ENCODE peak calls at places on chromosome 6, in eight cellular contexts. One of them, this sample, is unnamed.

GRCh38 chr6:84432616-84433015 is 205.2 kb upstream of the CEP162 start:
- DNase-seq in GM12878: no peak
- DNase-seq in IMR-90: no peak
- DNase-seq in ovary: no peak
- DNase-seq in tibial nerve: no peak
- DNase-seq in heart left ventricle: no peak
- DNase-seq in HCT116: no peak
- DNase-seq in adrenal gland: no peak
- DNase-seq in this sample: no peak

GRCh38 chr6:157317129-157317814 is 6.0 kb downstream of the TMEM242 start:
- DNase-seq in GM12878: no peak
- DNase-seq in IMR-90: peak; percentile 92
- DNase-seq in ovary: peak; percentile 62
- DNase-seq in tibial nerve: peak; percentile 96
- DNase-seq in heart left ventricle: peak; percentile 83
- DNase-seq in HCT116: peak; percentile 51
- DNase-seq in adrenal gland: peak; percentile 92
- DNase-seq in this sample: no peak

GRCh38 chr6:116059713-116060571 is 749 bp downstream of the FRK start:
- DNase-seq in GM12878: peak; percentile 62
- DNase-seq in IMR-90: no peak
- DNase-seq in ovary: peak; percentile 33
- DNase-seq in tibial nerve: no peak
- DNase-seq in heart left ventricle: no peak
- DNase-seq in HCT116: no peak
- DNase-seq in adrenal gland: no peak
- DNase-seq in this sample: no peak

GRCh38 chr6:94323853-94324252 is 904.5 kb upstream of the EPHA7 start:
- DNase-seq in GM12878: no peak
- DNase-seq in IMR-90: no peak
- DNase-seq in ovary: no peak
- DNase-seq in tibial nerve: no peak
- DNase-seq in heart left ventricle: no peak
- DNase-seq in HCT116: no peak
- DNase-seq in adrenal gland: no peak
- DNase-seq in this sample: no peak

GRCh38 chr6:119140471-119141165 is 62.2 kb upstream of the FAM184A start:
- DNase-seq in GM12878: no peak
- DNase-seq in IMR-90: no peak
- DNase-seq in ovary: no peak
- DNase-seq in tibial nerve: no peak
- DNase-seq in heart left ventricle: no peak
- DNase-seq in HCT116: no peak
- DNase-seq in adrenal gland: no peak
- DNase-seq in this sample: no peak

GRCh38 chr6:55239099-55239498 is 64.8 kb downstream of the HCRTR2 start:
- DNase-seq in GM12878: no peak
- DNase-seq in IMR-90: no peak
- DNase-seq in ovary: no peak
- DNase-seq in tibial nerve: no peak
- DNase-seq in heart left ventricle: peak; percentile 26
- DNase-seq in HCT116: no peak
- DNase-seq in adrenal gland: no peak
- DNase-seq in this sample: no peak

GRCh38 chr6:54717849-54718455 is 128.6 kb upstream of the FAM83B start:
- DNase-seq in GM12878: peak; percentile 20
- DNase-seq in IMR-90: peak; percentile 37
- DNase-seq in ovary: no peak
- DNase-seq in tibial nerve: peak; percentile 83
- DNase-seq in heart left ventricle: no peak
- DNase-seq in HCT116: peak; percentile 63
- DNase-seq in adrenal gland: peak; percentile 63
- DNase-seq in this sample: no peak

GRCh38 chr6:53790886-53791285 is 3.9 kb upstream of the LRRC1 start:
- DNase-seq in GM12878: no peak
- DNase-seq in IMR-90: peak; percentile 41
- DNase-seq in ovary: no peak
- DNase-seq in tibial nerve: no peak
- DNase-seq in heart left ventricle: no peak
- DNase-seq in HCT116: no peak
- DNase-seq in adrenal gland: no peak
- DNase-seq in this sample: no peak

DNA sequence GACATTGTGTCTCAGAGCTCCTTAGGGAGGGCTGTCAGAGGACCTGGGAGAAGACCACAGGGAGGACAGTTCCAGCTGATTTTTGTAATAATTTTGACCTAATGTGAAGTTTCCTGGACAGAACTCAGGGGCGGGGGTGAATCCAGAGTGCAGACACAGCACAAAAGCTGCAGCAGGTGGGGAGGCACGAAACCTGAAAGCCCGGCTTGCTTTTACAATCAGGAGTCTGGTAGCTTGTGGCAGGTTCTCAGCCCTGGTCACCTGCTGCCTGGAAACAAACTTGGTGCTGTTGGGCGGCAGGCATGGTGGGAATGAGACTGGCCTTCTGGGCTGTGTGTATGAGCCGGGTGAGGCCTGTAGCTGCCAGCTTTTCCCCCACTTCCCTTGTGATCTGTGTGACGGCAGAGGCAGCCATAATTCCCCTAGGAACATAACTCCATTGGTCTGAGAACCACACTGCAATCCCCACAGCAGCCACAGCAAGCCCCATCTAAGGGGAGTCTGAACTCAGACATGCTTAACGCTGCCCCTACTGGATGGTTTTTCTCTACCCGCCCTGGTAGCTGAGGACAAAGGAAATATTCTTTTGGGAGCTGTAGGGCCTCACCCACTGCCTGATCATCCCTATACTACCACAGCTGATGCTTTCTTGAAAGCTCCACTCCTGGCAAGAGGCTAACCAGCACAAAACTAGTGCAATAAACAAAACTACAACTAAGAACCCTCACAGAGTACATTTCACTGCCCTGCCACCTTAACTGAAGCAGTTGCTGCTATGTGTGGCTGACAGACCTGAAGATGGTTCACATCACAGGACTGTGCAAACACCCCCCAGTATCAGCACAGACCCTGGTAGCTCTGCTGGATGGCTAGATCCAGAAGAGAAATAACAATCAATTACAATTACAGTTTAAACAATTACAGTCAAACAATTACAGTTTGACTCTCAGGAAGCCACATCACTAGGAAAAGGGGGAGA is 1055.1 kb upstream of the GJE1 start:
- DNase-seq in GM12878: no peak
- DNase-seq in IMR-90: no peak
- DNase-seq in ovary: peak; percentile 24
- DNase-seq in tibial nerve: no peak
- DNase-seq in heart left ventricle: no peak
- DNase-seq in HCT116: peak; percentile 65
- DNase-seq in adrenal gland: no peak
- DNase-seq in this sample: no peak
- TF ChIP-seq CTCF in GM12878: peak; percentile 23
- TF ChIP-seq CTCF in IMR-90: peak; percentile 21
- TF ChIP-seq CTCF in ovary: no peak
- TF ChIP-seq CTCF in tibial nerve: no peak
- TF ChIP-seq CTCF in heart left ventricle: no peak
- TF ChIP-seq CTCF in HCT116: peak; percentile 55
- TF ChIP-seq CTCF in adrenal gland: peak; percentile 18
- TF ChIP-seq CTCF in this sample: no peak

GRCh38 chr6:110181131-110182027 is 1.2 kb downstream of the CDC40 start:
- DNase-seq in GM12878: no peak
- DNase-seq in IMR-90: peak; percentile 18
- DNase-seq in ovary: no peak
- DNase-seq in tibial nerve: no peak
- DNase-seq in heart left ventricle: no peak
- DNase-seq in HCT116: no peak
- DNase-seq in adrenal gland: no peak
- DNase-seq in this sample: no peak

GRCh38 chr6:110183292-110183691 is 3.1 kb downstream of the CDC40 start:
- DNase-seq in GM12878: no peak
- DNase-seq in IMR-90: no peak
- DNase-seq in ovary: no peak
- DNase-seq in tibial nerve: no peak
- DNase-seq in heart left ventricle: no peak
- DNase-seq in HCT116: no peak
- DNase-seq in adrenal gland: no peak
- DNase-seq in this sample: no peak

GRCh38 chr6:110178626-110179405 is 654 bp downstream of the WASF1 start:
- DNase-seq in GM12878: no peak
- DNase-seq in IMR-90: peak; percentile 53
- DNase-seq in ovary: peak; percentile 66
- DNase-seq in tibial nerve: peak; percentile 54
- DNase-seq in heart left ventricle: peak; percentile 34
- DNase-seq in HCT116: peak; percentile 42
- DNase-seq in adrenal gland: peak; percentile 40
- DNase-seq in this sample: no peak

GRCh38 chr6:110179406-110180227 is at the start of gene WASF1:
- DNase-seq in GM12878: peak; percentile 76
- DNase-seq in IMR-90: peak; percentile 98
- DNase-seq in ovary: peak; percentile 98
- DNase-seq in tibial nerve: peak; percentile 95
- DNase-seq in heart left ventricle: peak; percentile 94
- DNase-seq in HCT116: peak; percentile 97
- DNase-seq in adrenal gland: peak; percentile 96
- DNase-seq in this sample: peak; percentile 77

DNA sequence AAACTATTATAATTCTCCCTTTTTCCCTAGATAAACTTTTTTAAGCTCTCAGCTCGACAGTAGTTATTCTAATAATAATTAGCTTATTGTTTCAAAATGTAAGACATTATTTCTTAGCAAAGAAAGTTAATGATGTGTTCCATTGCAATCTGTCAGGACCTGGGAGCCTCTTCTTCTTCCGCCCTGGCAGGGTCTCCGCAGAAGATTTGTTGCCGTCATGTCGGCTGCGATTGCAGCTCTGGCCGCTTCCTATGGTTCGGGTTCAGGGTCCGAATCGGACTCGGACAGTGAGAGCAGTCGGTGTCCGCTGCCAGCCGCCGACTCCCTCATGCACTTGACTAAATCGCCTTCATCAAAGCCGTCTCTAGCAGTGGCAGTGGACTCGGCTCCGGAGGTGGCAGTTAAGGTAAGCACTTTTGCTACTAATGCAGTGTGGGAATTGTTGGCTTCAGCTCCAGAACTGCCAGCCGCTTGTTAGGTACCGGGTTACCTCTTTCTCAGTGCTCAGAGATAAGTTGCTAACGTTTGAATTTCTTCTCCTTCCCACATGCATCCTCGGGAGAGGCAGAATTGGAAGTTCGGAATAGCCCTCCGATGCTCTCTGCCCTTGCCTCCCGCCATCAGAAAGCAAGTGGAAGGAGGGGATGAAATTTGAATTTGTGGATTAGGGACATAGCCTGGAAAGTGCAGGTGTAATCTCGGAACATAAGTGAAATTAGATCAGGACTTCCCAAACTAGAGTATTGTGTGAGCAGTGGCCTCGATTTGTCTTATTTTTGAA is at the start of gene CDC40:
- DNase-seq in GM12878: no peak
- DNase-seq in IMR-90: no peak
- DNase-seq in ovary: peak; percentile 72
- DNase-seq in tibial nerve: peak; percentile 51
- DNase-seq in heart left ventricle: peak; percentile 77
- DNase-seq in HCT116: no peak
- DNase-seq in adrenal gland: peak; percentile 57
- DNase-seq in this sample: no peak
- TF ChIP-seq POLR2A in GM12878: peak; percentile 90
- TF ChIP-seq POLR2A in IMR-90: no peak
- TF ChIP-seq POLR2A in ovary: no peak
- TF ChIP-seq POLR2A in tibial nerve: no peak
- TF ChIP-seq POLR2A in heart left ventricle: no peak
- TF ChIP-seq POLR2A in HCT116: no peak
- TF ChIP-seq POLR2A in adrenal gland: no peak
- TF ChIP-seq POLR2A in this sample: no peak

GRCh38 chr6:16405349-16405865 is 167.0 kb downstream of the GMPR start:
- DNase-seq in GM12878: no peak
- DNase-seq in IMR-90: no peak
- DNase-seq in ovary: no peak
- DNase-seq in tibial nerve: no peak
- DNase-seq in heart left ventricle: no peak
- DNase-seq in HCT116: no peak
- DNase-seq in adrenal gland: no peak
- DNase-seq in this sample: no peak

GRCh38 chr6:16408766-16409165 is 170.4 kb downstream of the GMPR start:
- DNase-seq in GM12878: no peak
- DNase-seq in IMR-90: no peak
- DNase-seq in ovary: no peak
- DNase-seq in tibial nerve: no peak
- DNase-seq in heart left ventricle: no peak
- DNase-seq in HCT116: no peak
- DNase-seq in adrenal gland: no peak
- DNase-seq in this sample: no peak

GRCh38 chr6:16413399-16413798 is 175.0 kb downstream of the GMPR start:
- DNase-seq in GM12878: no peak
- DNase-seq in IMR-90: peak; percentile 37
- DNase-seq in ovary: no peak
- DNase-seq in tibial nerve: no peak
- DNase-seq in heart left ventricle: no peak
- DNase-seq in HCT116: no peak
- DNase-seq in adrenal gland: no peak
- DNase-seq in this sample: no peak

GRCh38 chr6:16406966-16407365 is 168.6 kb downstream of the GMPR start:
- DNase-seq in GM12878: no peak
- DNase-seq in IMR-90: no peak
- DNase-seq in ovary: no peak
- DNase-seq in tibial nerve: no peak
- DNase-seq in heart left ventricle: no peak
- DNase-seq in HCT116: no peak
- DNase-seq in adrenal gland: no peak
- DNase-seq in this sample: no peak

DNA sequence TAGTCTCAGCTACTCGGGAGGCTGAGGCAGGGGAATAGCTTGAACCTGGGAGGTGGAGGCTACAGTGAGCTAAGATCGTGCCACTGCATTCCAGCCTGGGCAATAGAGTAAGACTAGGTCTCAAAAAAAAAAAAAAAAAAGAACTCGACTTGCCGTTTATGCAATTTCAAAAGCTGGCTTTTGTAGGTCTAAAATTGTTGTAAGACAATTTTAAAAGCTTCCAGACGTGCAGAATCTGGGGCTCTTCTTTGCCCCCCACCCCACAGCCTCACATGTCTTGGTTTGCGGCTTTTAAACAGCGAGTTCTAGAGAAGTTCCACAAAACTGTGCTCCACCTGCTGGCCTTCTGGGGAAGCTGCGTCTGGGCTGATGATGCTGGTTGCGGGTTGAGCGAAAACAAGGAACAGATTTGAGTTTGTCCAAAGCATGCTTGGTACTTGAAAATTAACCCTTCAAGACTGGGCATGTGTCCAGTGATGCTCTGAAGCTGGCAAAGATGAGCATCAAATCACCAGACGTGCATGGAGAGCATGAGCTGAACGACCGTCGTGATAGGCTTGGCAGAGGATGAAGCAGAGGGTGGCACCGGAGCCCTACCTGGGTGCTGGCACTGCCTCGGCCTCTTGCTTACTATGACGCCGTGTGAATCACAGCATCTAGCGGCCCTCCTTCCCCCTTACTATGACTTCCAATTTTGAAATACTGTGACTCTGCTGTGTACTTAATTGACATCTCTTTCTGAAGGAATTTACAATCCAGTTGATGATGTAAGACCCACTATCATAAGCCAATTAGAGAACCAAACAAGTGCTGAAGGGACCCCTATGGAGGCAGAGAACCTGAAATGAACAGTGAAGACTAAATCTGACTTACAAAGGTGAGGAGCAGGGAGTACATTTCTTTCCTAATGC is 171.4 kb downstream of the GMPR start:
- DNase-seq in GM12878: no peak
- DNase-seq in IMR-90: peak; percentile 45
- DNase-seq in ovary: peak; percentile 59
- DNase-seq in tibial nerve: peak; percentile 74
- DNase-seq in heart left ventricle: peak; percentile 48
- DNase-seq in HCT116: peak; percentile 40
- DNase-seq in adrenal gland: peak; percentile 72
- DNase-seq in this sample: peak; percentile 10
- TF ChIP-seq CTCF in GM12878: peak; percentile 86
- TF ChIP-seq CTCF in IMR-90: peak; percentile 50
- TF ChIP-seq CTCF in ovary: peak; percentile 39
- TF ChIP-seq CTCF in tibial nerve: peak; percentile 63
- TF ChIP-seq CTCF in heart left ventricle: peak; percentile 64
- TF ChIP-seq CTCF in HCT116: peak; percentile 70
- TF ChIP-seq CTCF in adrenal gland: peak; percentile 85
- TF ChIP-seq CTCF in this sample: peak; percentile 59

DNA sequence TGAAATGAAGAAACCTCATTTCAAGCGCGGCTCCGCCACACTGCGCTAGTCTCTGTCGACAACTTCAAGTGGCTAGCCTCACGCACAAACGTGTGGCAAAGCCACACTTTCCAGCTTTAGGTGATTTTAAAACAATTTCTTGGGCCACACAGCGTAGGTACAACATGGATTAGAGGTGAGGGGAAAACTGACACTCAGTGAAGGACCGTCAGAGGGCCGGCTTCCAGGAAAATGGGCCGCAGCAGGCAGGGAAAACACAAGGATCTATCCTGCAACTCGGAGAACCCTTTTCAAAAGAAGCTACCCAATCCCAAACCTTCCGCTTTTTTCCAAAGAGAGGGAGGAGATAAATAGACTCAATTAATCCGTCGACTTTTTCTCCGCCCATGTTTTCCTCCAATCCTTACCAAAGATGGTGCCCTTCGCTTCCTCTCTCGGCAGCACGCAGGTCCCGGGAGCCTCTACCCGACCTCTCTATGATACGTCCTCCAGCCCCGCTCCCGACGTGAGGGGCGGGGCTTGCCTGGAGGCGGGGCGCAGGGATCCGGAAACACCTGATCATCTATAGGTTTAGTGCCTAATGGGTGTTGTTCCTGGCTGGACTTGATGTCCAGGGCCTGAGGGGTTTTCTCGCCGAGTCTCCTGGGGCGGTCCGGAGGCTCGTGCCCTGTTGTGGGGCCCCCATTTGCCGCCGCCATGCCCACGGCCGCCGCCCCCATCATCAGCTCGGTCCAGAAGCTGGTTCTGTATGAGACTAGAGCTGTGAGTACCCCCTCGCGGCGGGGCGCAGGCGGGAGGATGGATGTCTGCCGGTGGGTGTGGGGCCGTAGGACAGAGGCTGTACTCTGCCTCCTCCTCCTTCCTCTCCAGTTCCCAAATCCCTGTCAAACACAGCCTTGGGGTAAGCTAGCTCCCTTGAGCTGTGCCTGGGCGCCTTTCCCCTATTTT is at the start of the genes AK9 and FIG4:
- DNase-seq in GM12878: peak; percentile 61
- DNase-seq in IMR-90: peak; percentile 90
- DNase-seq in ovary: peak; percentile 92
- DNase-seq in tibial nerve: peak; percentile 91
- DNase-seq in heart left ventricle: peak; percentile 94
- DNase-seq in HCT116: peak; percentile 84
- DNase-seq in adrenal gland: peak; percentile 92
- DNase-seq in this sample: peak; percentile 80
- TF ChIP-seq POLR2A in GM12878: peak; percentile 67
- TF ChIP-seq POLR2A in IMR-90: peak; percentile 58
- TF ChIP-seq POLR2A in ovary: peak; percentile 19
- TF ChIP-seq POLR2A in tibial nerve: no peak
- TF ChIP-seq POLR2A in heart left ventricle: peak; percentile 64
- TF ChIP-seq POLR2A in HCT116: peak; percentile 53
- TF ChIP-seq POLR2A in adrenal gland: no peak
- TF ChIP-seq POLR2A in this sample: peak; percentile 22

This sample was measured in esophagus squamous epithelium.